ENCODE peak calls at places on chromosomes 13 and 19, in four cellular contexts. I, J, T and W are unnamed samples.

GRCh38 chr13:33218020-33218419 is 67.5 kb downstream of the STARD13 start:
- DNase-seq in I (peak; percentile 57), J (no peak), T (no peak), W (no peak)

GRCh38 chr19:38457202-38457601 is 23.7 kb downstream of the RYR1 start:
- DNase-seq in I (no peak), J (no peak), T (no peak), W (no peak)

GRCh38 chr13:96946709-96947311 is 47.5 kb downstream of the OXGR1 start:
- DNase-seq in I (no peak), J (no peak), T (no peak), W (no peak)

GRCh38 chr13:28358673-28359072 is 136.3 kb downstream of the FLT1 start:
- DNase-seq in I (no peak), J (no peak), T (no peak), W (no peak)

GRCh38 chr19:31676271-31677004 is 327.2 kb upstream of the TSHZ3 start:
- DNase-seq in I (no peak), J (peak; percentile 42), T (peak; percentile 15), W (peak; percentile 63)

GRCh38 chr13:40102854-40103253 is 447.4 kb downstream of the COG6 start:
- DNase-seq in I (no peak), J (no peak), T (no peak), W (no peak)

GRCh38 chr13:77310579-77311279 is 16.2 kb downstream of the MYCBP2 start:
- DNase-seq in I (no peak), J (no peak), T (no peak), W (no peak)

GRCh38 chr19:6333439-6333838 is at the start of gene ACER1:
- DNase-seq in I (no peak), J (no peak), T (no peak), W (no peak)

GRCh38 chr19:28242317-28242927 is 970.5 kb downstream of the UQCRFS1 start:
- DNase-seq in I (no peak), J (peak; percentile 51), T (peak; percentile 73), W (peak; percentile 44)

GRCh38 chr19:10826846-10827245 is 9.2 kb downstream of the TMED1 start:
- DNase-seq in I (no peak), J (no peak), T (no peak), W (no peak)

GRCh38 chr13:98321356-98321755 is 144.3 kb upstream of the RNF113B start:
- DNase-seq in I (no peak), J (no peak), T (no peak), W (no peak)

GRCh38 chr19:351976-352625 is 7.5 kb upstream of the MIER2 start:
- DNase-seq in I (no peak), J (no peak), T (no peak), W (no peak)

GRCh38 chr13:77509221-77509620 is 26.3 kb upstream of the SCEL start:
- DNase-seq in I (no peak), J (no peak), T (no peak), W (no peak)

GRCh38 chr13:61664821-61665705 is 249.4 kb upstream of the PCDH20 start:
- DNase-seq in I (no peak), J (no peak), T (no peak), W (no peak)

GRCh38 chr13:84139561-84140158 is 257.4 kb upstream of the SLITRK1 start:
- DNase-seq in I (no peak), J (no peak), T (no peak), W (no peak)

GRCh38 chr13:49371943-49372636 is 71.8 kb downstream of the CAB39L start:
- DNase-seq in I (no peak), J (no peak), T (peak; percentile 92), W (no peak)

GRCh38 chr13:48852911-48853310 is 122.8 kb upstream of the FNDC3A start:
- DNase-seq in I (no peak), J (no peak), T (no peak), W (no peak)

GRCh38 chr13:36001561-36001960 is 129.6 kb downstream of the DCLK1 start:
- DNase-seq in I (no peak), J (no peak), T (no peak), W (no peak)

GRCh38 chr19:49400034-49400433 is 12.0 kb downstream of the KASH5 start:
- DNase-seq in I (no peak), J (no peak), T (no peak), W (no peak)

GRCh38 chr13:85806553-85807175 is 7.4 kb upstream of the SLITRK6 start:
- DNase-seq in I (peak; percentile 55), J (no peak), T (peak; percentile 86), W (no peak)

GRCh38 chr13:113801289-113801961 is 42.4 kb downstream of the TMEM255B start:
- DNase-seq in I (no peak), J (no peak), T (no peak), W (no peak)

GRCh38 chr13:58999851-59000250 is 1163.9 kb downstream of the DIAPH3 start:
- DNase-seq in I (no peak), J (no peak), T (no peak), W (no peak)

GRCh38 chr19:46537136-46538097 is 41.8 kb upstream of the PNMA8B start:
- DNase-seq in I (peak; percentile 36), J (peak; percentile 83), T (peak; percentile 62), W (peak; percentile 64)

GRCh38 chr13:41284512-41285288 is 21.3 kb upstream of the MTRF1 start:
- DNase-seq in I (peak; percentile 97), J (no peak), T (no peak), W (no peak)

GRCh38 chr13:23794267-23795161 is 94.7 kb downstream of the MIPEP start:
- DNase-seq in I (peak; percentile 62), J (no peak), T (no peak), W (no peak)

GRCh38 chr13:41802684-41803554 is 158.0 kb downstream of the VWA8 start:
- DNase-seq in I (peak; percentile 68), J (no peak), T (no peak), W (no peak)

GRCh38 chr13:85230754-85231153 is 568.5 kb downstream of the SLITRK6 start:
- DNase-seq in I (no peak), J (no peak), T (no peak), W (no peak)

GRCh38 chr13:114157869-114158495 is 21.1 kb upstream of the CFAP97D2 start:
- DNase-seq in I (no peak), J (no peak), T (no peak), W (no peak)

GRCh38 chr13:27981006-27981708 is 7.3 kb downstream of the URAD start:
- DNase-seq in I (no peak), J (no peak), T (no peak), W (no peak)

GRCh38 chr19:6528544-6529121 is 2.2 kb upstream of the TNFSF9 start:
- DNase-seq in I (no peak), J (peak; percentile 30), T (peak; percentile 84), W (no peak)

GRCh38 chr19:780935-781334 is 16.3 kb upstream of the PTBP1 start:
- DNase-seq in I (no peak), J (no peak), T (no peak), W (no peak)

GRCh38 chr19:4557186-4557970 is 2.1 kb downstream of the SEMA6B start:
- DNase-seq in I (no peak), J (peak; percentile 67), T (no peak), W (no peak)

GRCh38 chr19:20182232-20182785 is 15.3 kb downstream of the ZNF486 start:
- DNase-seq in I (no peak), J (no peak), T (no peak), W (no peak)

GRCh38 chr13:26022538-26023292 is 29.1 kb downstream of the SHISA2 start:
- DNase-seq in I (peak; percentile 84), J (no peak), T (no peak), W (no peak)

GRCh38 chr13:49214917-49215376 is 5.2 kb upstream of the MLNR start:
- DNase-seq in I (no peak), J (peak; percentile 43), T (peak; percentile 92), W (no peak)

GRCh38 chr19:16146112-16146511 is 2.6 kb downstream of the HSH2D start:
- DNase-seq in I (no peak), J (no peak), T (no peak), W (no peak)

GRCh38 chr13:88601949-88602348 is 930.8 kb downstream of the SLITRK5 start:
- DNase-seq in I (no peak), J (no peak), T (peak; percentile 13), W (no peak)

GRCh38 chr19:33391631-33392249 is 18.2 kb downstream of the CEBPG start:
- DNase-seq in I (no peak), J (no peak), T (no peak), W (no peak)

GRCh38 chr19:3604987-3605343 is 1.7 kb downstream of the TBXA2R start:
- DNase-seq in I (no peak), J (no peak), T (peak; percentile 54), W (no peak)

GRCh38 chr19:15563325-15563794 is 51.7 kb upstream of the CYP4F8 start:
- DNase-seq in I (no peak), J (no peak), T (peak; percentile 16), W (no peak)